ENCODE peak calls at places on chromosomes 12 and 14, in five cellular contexts. R is GM23248, D is left lung, V is neuronal stem cell, M is PC-9. T is an unnamed sample. For H3K4me1, the result is how much of the 10 kb centered on the place peaks cover.

GRCh38 chr12:104507672-104508071 is 50.9 kb downstream of the CHST11 start:
- DNase-seq in R (no peak), D (no peak), V (no peak), M (no peak), T (no peak)

GRCh38 chr14:95033851-95034622 is 123.3 kb downstream of the DICER1 start:
- DNase-seq in R (no peak), D (no peak), V (no peak), M (no peak), T (no peak)

GRCh38 chr12:22453511-22453910 is 90.8 kb downstream of the C2CD5 start:
- DNase-seq in R (no peak), D (no peak), V (no peak), M (no peak), T (no peak)

GRCh38 chr12:118404876-118405521 is 28.6 kb downstream of the SUDS3 start:
- DNase-seq in R (peak), D (no peak), V (peak), M (peak), T (peak)

GRCh38 chr14:24892730-24893059 is 157.3 kb downstream of the STXBP6 start:
- DNase-seq in R (no peak), D (no peak), V (no peak), M (no peak), T (no peak)

GRCh38 chr14:102255401-102256190 is 49.4 kb downstream of the MOK start:
- DNase-seq in R (peak), D (no peak), V (no peak), M (peak), T (no peak)

GRCh38 chr14:55446833-55447232 is 6.4 kb upstream of the TBPL2 start:
- DNase-seq in R (peak), D (no peak), V (no peak), M (no peak), T (no peak)

GRCh38 chr12:102216086-102216691 is 18.6 kb upstream of the PMCH start:
- DNase-seq in R (peak), D (no peak), V (no peak), M (no peak), T (no peak)

GRCh38 chr14:80275208-80275850 is 64.0 kb upstream of the DIO2 start:
- DNase-seq in R (peak), D (no peak), V (no peak), M (no peak), T (no peak)

GRCh38 chr12:109723311-109723791 is 9.7 kb downstream of the FAM222A start:
- DNase-seq in R (no peak), D (no peak), V (no peak), M (no peak), T (no peak)

GRCh38 chr12:57902371-57903042 is 38.9 kb upstream of the ATP23 start:
- DNase-seq in R (no peak), D (no peak), V (no peak), M (no peak), T (no peak)

GRCh38 chr12:131799828-131800593 is 28.2 kb upstream of the MMP17 start:
- DNase-seq in R (no peak), D (no peak), V (no peak), M (no peak), T (no peak)

GRCh38 chr12:32240833-32241232 is 134.2 kb downstream of the BICD1 start:
- DNase-seq in R (peak), D (no peak), V (no peak), M (no peak), T (no peak)

GRCh38 chr12:92558241-92558773 is 144.5 kb upstream of the PLEKHG7 start:
- DNase-seq in R (no peak), D (no peak), V (no peak), M (no peak), T (no peak)

GRCh38 chr14:30779210-30779609 is 95.1 kb upstream of the COCH start:
- DNase-seq in R (peak), D (no peak), V (no peak), M (no peak), T (no peak)

GRCh38 chr12:118189761-118190181 is 53.8 kb downstream of the PEBP1 start:
- DNase-seq in R (peak), D (no peak), V (peak), M (no peak), T (peak)

GRCh38 chr14:104749111-104749649 is 3.8 kb upstream of the SIVA1 start:
- DNase-seq in R (peak), D (no peak), V (no peak), M (peak), T (peak)

GRCh38 chr12:10362828-10363664 is 26.8 kb downstream of the KLRK1 start:
- DNase-seq in R (peak), D (no peak), V (no peak), M (no peak), T (no peak)

GRCh38 chr12:132561784-132562156 is 48.6 kb downstream of the LRCOL1 start:
- DNase-seq in R (peak), D (no peak), V (no peak), M (peak), T (peak)

GRCh38 chr14:103393687-103394626 is 8.7 kb downstream of the MARK3 start:
- DNase-seq in R (peak), D (no peak), V (no peak), M (no peak), T (peak)

GRCh38 chr14:104564744-104565679 is 14.6 kb upstream of the C14orf180 start:
- DNase-seq in R (no peak), D (no peak), V (no peak), M (no peak), T (no peak)

GRCh38 chr12:116492703-116493324 is 66.4 kb upstream of the MAP1LC3B2 start:
- DNase-seq in R (peak), D (no peak), V (no peak), M (peak), T (no peak)

GRCh38 chr12:94725375-94726168 is 75.2 kb upstream of the TMCC3 start:
- DNase-seq in R (peak), D (no peak), V (no peak), M (peak), T (peak)

GRCh38 chr12:57483466-57483865 is 3.8 kb upstream of the ARHGAP9 start:
- DNase-seq in R (peak), D (no peak), V (no peak), M (no peak), T (no peak)

GRCh38 chr14:23494223-23494622 is 24.7 kb downstream of the NGDN start:
- DNase-seq in R (no peak), D (no peak), V (peak), M (no peak), T (peak)

GRCh38 chr12:124774054-124774461 is 89.6 kb downstream of the SCARB1 start:
- DNase-seq in R (peak), D (peak), V (no peak), M (no peak), T (no peak)

GRCh38 chr14:99330316-99331240 is 58.6 kb upstream of the BCL11B start:
- DNase-seq in R (no peak), D (no peak), V (no peak), M (no peak), T (no peak)

GRCh38 chr12:119159844-119160243 is 18.9 kb upstream of the HSPB8 start:
- DNase-seq in R (no peak), D (no peak), V (no peak), M (no peak), T (no peak)

GRCh38 chr14:96383445-96383844 is 8.5 kb upstream of the AK7 start:
- DNase-seq in R (peak), D (no peak), V (no peak), M (no peak), T (no peak)

GRCh38 chr14:44035707-44036106 is 471.4 kb downstream of the FSCB start:
- DNase-seq in R (no peak), D (no peak), V (no peak), M (no peak), T (no peak)

GRCh38 chr12:15534322-15534721 is 212.0 kb downstream of the PTPRO start:
- DNase-seq in R (peak), D (no peak), V (no peak), M (no peak), T (no peak)

GRCh38 chr14:81169711-81170103 is 51.1 kb downstream of the GTF2A1 start:
- DNase-seq in R (peak), D (peak), V (no peak), M (peak), T (peak)

GRCh38 chr14:33848706-33849454 is 102.0 kb downstream of the EGLN3 start:
- DNase-seq in R (peak), D (no peak), V (peak), M (peak), T (peak)

GRCh38 chr12:131203666-131204415 is 250.1 kb downstream of the ADGRD1 start:
- DNase-seq in R (no peak), D (no peak), V (no peak), M (no peak), T (no peak)

GRCh38 chr12:3116106-3116898 is 39.1 kb downstream of the TSPAN9 start:
- DNase-seq in R (no peak), D (no peak), V (no peak), M (no peak), T (peak)

GRCh38 chr14:72401632-72402428 is 469.6 kb downstream of the RGS6 start:
- DNase-seq in R (no peak), D (no peak), V (no peak), M (no peak), T (no peak)

GRCh38 chr12:60630796-60631195 is 1035.0 kb downstream of the SLC16A7 start:
- DNase-seq in R (no peak), D (no peak), V (no peak), M (no peak), T (no peak)
- H3K4me1 ChIP-seq in R (under half), D (under half), V (under half), M (under half), T (under half)

GRCh38 chr12:49505672-49506071 is 33.2 kb upstream of the KCNH3 start:
- DNase-seq in R (peak), D (no peak), V (no peak), M (no peak), T (no peak)

GRCh38 chr12:49515266-49515665 is 23.6 kb upstream of the KCNH3 start:
- DNase-seq in R (peak), D (no peak), V (no peak), M (no peak), T (no peak)

GRCh38 chr12:49512541-49512940 is 26.3 kb upstream of the KCNH3 start:
- DNase-seq in R (no peak), D (no peak), V (no peak), M (no peak), T (no peak)

GRCh38 chr12:49507139-49507538 is 31.7 kb upstream of the KCNH3 start:
- DNase-seq in R (peak), D (no peak), V (no peak), M (no peak), T (no peak)

GRCh38 chr12:49511410-49511809 is 27.4 kb upstream of the KCNH3 start:
- DNase-seq in R (no peak), D (no peak), V (no peak), M (no peak), T (no peak)
- H3K4me1 ChIP-seq in R (under half), D (under half), V (under half), M (under half), T (under half)

GRCh38 chr14:93959239-93960107 is 16.9 kb downstream of the ASB2 start:
- DNase-seq in R (peak), D (peak), V (no peak), M (peak), T (no peak)
- H3K4me1 ChIP-seq in R (under half), D (half or more), V (under half), M (under half), T (under half)

GRCh38 chr12:89661706-89662330 is 46.8 kb downstream of the ATP2B1 start:
- DNase-seq in R (no peak), D (no peak), V (no peak), M (no peak), T (no peak)
- H3K4me1 ChIP-seq in R (under half), D (under half), V (under half), M (under half), T (under half)

GRCh38 chr12:52243774-52244614 is 11.0 kb downstream of the KRT7 start:
- DNase-seq in R (peak), D (peak), V (no peak), M (peak), T (no peak)
- H3K4me1 ChIP-seq in R (under half), D (under half), V (under half), M (half or more), T (under half)

GRCh38 chr14:68971411-68972035 is 7.6 kb downstream of the ACTN1 start:
- DNase-seq in R (no peak), D (no peak), V (no peak), M (no peak), T (no peak)
- H3K4me1 ChIP-seq in R (half or more), D (half or more), V (under half), M (under half), T (under half)

GRCh38 chr12:111428728-111429175 is 23.0 kb downstream of the SH2B3 start:
- DNase-seq in R (no peak), D (peak), V (no peak), M (no peak), T (no peak)

GRCh38 chr12:111427417-111428074 is 21.8 kb downstream of the SH2B3 start:
- DNase-seq in R (no peak), D (no peak), V (no peak), M (no peak), T (no peak)

GRCh38 chr12:111429760-111430417 is 24.2 kb downstream of the SH2B3 start:
- DNase-seq in R (no peak), D (no peak), V (no peak), M (no peak), T (no peak)

GRCh38 chr12:111426341-111427185 is 20.8 kb downstream of the SH2B3 start:
- DNase-seq in R (peak), D (no peak), V (no peak), M (no peak), T (no peak)

GRCh38 chr12:111428081-111428727 is 22.5 kb downstream of the SH2B3 start:
- DNase-seq in R (no peak), D (no peak), V (no peak), M (no peak), T (no peak)
- H3K4me1 ChIP-seq in R (under half), D (half or more), V (under half), M (under half), T (under half)

GRCh38 chr14:92584221-92584620 is 70.6 kb downstream of the RIN3 start:
- DNase-seq in R (no peak), D (no peak), V (no peak), M (no peak), T (no peak)
- H3K4me1 ChIP-seq in R (under half), D (under half), V (under half), M (under half), T (under half)

DNA sequence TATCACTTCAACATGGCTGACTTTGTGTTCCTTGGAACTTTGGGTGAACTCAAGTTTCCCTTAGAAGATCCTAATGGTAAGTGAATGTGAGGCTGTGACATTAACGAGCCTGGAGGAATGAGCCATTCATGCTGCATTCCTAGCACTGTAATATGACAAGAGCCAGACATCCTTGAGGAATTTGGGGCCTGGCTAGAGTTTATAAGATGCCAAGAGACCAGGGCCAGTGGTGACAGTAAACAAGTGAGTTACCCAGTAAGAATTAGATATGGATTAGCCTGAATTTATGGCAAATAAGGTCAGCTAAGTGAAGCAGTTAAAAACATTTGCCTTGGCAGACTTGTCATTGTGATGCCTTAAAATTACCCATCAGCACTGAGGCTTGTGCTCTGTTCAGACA is 232.4 kb downstream of the AKAP6 start:
- DNase-seq in R (peak), D (no peak), V (no peak), M (peak), T (peak)
- H3K4me1 ChIP-seq in R (under half), D (under half), V (under half), M (under half), T (under half)